ENCODE peak calls at places on chromosomes 6 and 20, in seven cellular contexts. J, W, B, M, O, R and Y are unnamed samples.

GRCh38 chr20:61595216-61595615 is 343.2 kb downstream of the CDH4 start:
- DNase-seq in J (no peak), W (no peak), B (no peak), M (no peak), O (no peak), R (no peak), Y (no peak)

GRCh38 chr6:31730631-31731086 is 1.6 kb upstream of the DDAH2 start:
- DNase-seq in J (no peak), W (no peak), B (no peak), M (no peak), O (no peak), R (no peak), Y (no peak)

GRCh38 chr6:64062960-64063683 is 427.5 kb downstream of the PHF3 start:
- DNase-seq in J (no peak), W (peak; percentile 42), B (no peak), M (no peak), O (no peak), R (no peak), Y (no peak)

GRCh38 chr6:10763006-10763405 is 15.4 kb downstream of the TMEM14B start:
- DNase-seq in J (no peak), W (peak; percentile 57), B (peak; percentile 53), M (no peak), O (no peak), R (no peak), Y (peak; percentile 35)

GRCh38 chr6:166112580-166112979 is 55.1 kb downstream of the TBXT start:
- DNase-seq in J (peak; percentile 90), W (peak; percentile 50), B (no peak), M (no peak), O (no peak), R (peak; percentile 48), Y (peak; percentile 61)

GRCh38 chr6:137227872-137228302 is 8.7 kb upstream of the IFNGR1 start:
- DNase-seq in J (no peak), W (peak; percentile 70), B (no peak), M (no peak), O (no peak), R (no peak), Y (no peak)

GRCh38 chr20:18172379-18172778 is 34.7 kb downstream of the KAT14 start:
- DNase-seq in J (no peak), W (no peak), B (no peak), M (no peak), O (no peak), R (no peak), Y (no peak)

GRCh38 chr20:4871486-4871885 is 129.8 kb downstream of the SLC23A2 start:
- DNase-seq in J (no peak), W (no peak), B (no peak), M (no peak), O (no peak), R (no peak), Y (no peak)

GRCh38 chr20:59605691-59606364 is 1.5 kb downstream of the PHACTR3 start:
- DNase-seq in J (no peak), W (no peak), B (no peak), M (no peak), O (no peak), R (no peak), Y (no peak)

GRCh38 chr20:37902504-37903313 is at the start of gene VSTM2L:
- DNase-seq in J (peak; percentile 25), W (peak; percentile 86), B (no peak), M (no peak), O (no peak), R (no peak), Y (peak; percentile 74)

GRCh38 chr6:114092943-114093342 is 122.0 kb upstream of the HDAC2 start:
- DNase-seq in J (no peak), W (no peak), B (no peak), M (no peak), O (no peak), R (no peak), Y (no peak)

GRCh38 chr6:32816746-32817204 is at the start of gene HLA-DOB:
- DNase-seq in J (no peak), W (peak; percentile 64), B (peak; percentile 51), M (no peak), O (no peak), R (no peak), Y (peak; percentile 4)

GRCh38 chr20:26135325-26136110 is 438.9 kb upstream of the ZNF337 start:
- DNase-seq in J (no peak), W (no peak), B (no peak), M (no peak), O (no peak), R (no peak), Y (no peak)

GRCh38 chr20:46945465-46945864 is 50.8 kb downstream of the EYA2 start:
- DNase-seq in J (peak; percentile 22), W (peak; percentile 56), B (no peak), M (no peak), O (no peak), R (no peak), Y (no peak)

DNA sequence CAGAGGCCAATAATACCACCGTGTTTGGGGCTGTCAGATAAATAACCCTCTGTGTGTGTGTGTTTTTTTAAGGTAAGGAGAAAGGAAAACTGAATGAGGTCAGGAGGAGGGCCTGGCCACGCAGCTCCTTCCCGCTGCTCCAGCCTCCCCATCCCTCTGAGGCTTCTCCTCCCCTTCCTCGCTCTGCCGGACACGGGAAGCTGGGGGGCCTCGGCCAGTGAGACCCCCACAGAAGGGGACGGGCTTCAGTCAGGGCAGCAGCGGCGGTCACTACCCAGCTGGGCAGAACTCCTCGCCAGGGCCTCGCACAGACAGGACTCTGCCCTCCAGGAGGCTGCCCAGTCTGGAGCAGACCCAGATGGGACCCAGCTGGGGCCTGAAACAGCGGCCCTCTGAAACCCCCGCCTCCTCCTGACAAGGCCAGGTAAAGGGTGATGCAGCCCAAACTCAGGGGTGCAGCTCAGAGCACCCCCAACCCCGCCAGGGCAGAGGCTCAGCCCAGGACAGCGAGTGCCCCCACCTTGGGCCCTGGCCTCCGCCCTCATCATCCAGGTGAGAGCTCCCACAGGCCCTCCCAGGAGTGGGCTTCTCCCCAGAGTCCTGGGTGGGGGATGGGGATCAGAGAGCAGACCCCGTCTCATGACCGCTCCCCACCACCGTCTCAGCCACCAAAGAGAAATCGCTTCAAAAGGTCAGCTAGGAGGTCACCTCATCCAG is 2.3 kb downstream of the EEF1A2 start:
- DNase-seq in J (no peak), W (no peak), B (no peak), M (no peak), O (no peak), R (no peak), Y (no peak)
- H3K4me3 ChIP-seq in J (no peak overlapping the region), W (peak overlapping the region; percentile 30), B (no peak overlapping the region), M (peak overlapping the region; percentile 60), O (no peak overlapping the region), R (no peak overlapping the region), Y (peak overlapping the region; percentile 50)

DNA sequence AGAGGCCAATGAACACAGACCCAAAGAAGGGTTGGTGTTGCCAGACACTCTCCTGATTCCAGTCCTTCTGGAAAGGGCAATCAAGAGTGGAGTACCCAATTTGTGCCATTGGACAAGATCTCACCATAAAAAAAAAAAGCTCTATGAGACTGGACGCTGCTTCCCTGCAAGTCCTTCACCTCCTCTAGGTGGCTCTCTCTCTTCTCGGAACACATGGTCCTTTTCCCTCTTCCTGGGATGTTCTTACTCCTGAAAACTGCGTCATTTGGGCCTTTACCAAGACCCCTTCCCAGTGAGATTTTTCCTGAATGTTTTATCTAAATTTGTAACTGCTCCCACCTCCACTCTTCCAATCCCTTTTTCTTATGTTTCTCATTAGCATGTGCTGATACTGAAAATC is 280.8 kb downstream of the FOXA2 start:
- DNase-seq in J (no peak), W (no peak), B (no peak), M (no peak), O (no peak), R (no peak), Y (no peak)
- TF ChIP-seq CTCF in J (no peak), W (peak; percentile 2), B (no peak), M (no peak), O (no peak), R (no peak), Y (peak; percentile 22)

GRCh38 chr6:27128796-27129094 is 118.8 kb upstream of the PRSS16 start:
- DNase-seq in J (no peak), W (no peak), B (no peak), M (no peak), O (no peak), R (no peak), Y (no peak)

GRCh38 chr6:27129917-27130316 is 117.6 kb upstream of the PRSS16 start:
- DNase-seq in J (no peak), W (no peak), B (no peak), M (no peak), O (no peak), R (no peak), Y (no peak)

GRCh38 chr6:27129095-27129815 is 118.2 kb upstream of the PRSS16 start:
- DNase-seq in J (no peak), W (no peak), B (no peak), M (no peak), O (no peak), R (no peak), Y (no peak)

GRCh38 chr6:27126815-27127537 is 120.5 kb upstream of the PRSS16 start:
- DNase-seq in J (peak; percentile 93), W (peak; percentile 95), B (peak; percentile 92), M (peak; percentile 95), O (no peak), R (no peak), Y (peak; percentile 94)

DNA sequence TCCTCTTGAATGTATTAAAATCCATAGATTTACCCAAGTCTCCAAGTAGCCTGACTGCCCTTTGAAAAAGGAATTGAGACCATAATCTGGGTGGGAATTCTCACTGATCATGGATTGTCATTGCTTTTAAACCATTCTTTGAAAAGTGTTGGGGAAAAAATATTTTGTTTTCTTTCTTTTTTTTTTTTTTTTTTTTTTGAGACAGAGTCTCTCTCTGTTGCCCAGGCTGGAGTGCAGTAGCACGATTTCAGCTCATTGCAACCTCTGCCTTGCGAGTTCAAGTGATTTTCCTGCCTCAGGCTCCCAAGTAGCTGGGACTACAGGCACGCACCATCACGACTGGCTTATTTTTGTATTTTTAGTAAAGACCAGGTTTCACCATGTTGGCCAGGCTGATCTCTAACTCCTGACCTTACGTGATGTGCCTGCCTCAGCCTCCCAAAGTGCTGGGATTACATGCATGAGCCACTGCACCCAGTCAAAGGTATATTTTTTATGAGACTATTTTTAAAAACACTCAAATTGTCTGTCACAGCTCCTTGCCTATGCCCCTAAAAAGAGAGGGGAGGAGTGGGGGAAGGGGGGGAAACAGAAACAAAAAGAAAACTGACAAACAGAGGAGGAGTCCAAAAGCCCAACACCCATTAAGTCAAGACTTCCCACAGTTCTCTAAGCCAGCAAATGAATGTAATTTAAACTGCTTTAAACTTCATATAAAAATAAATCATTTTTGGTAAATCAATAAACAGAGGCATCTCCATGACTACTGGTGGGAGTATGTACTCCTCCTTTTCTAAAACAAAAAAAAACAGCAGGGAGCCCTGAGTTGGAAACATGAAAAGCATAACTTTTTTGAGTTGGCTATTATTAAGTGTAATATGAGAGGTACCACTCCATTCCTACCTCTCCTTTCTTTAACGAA is 119.4 kb upstream of the PRSS16 start:
- DNase-seq in J (no peak), W (no peak), B (no peak), M (no peak), O (no peak), R (no peak), Y (no peak)
- H3K4me3 ChIP-seq in J (no peak overlapping the region), W (no peak overlapping the region), B (no peak overlapping the region), M (no peak overlapping the region), O (no peak overlapping the region), R (no peak overlapping the region), Y (no peak overlapping the region)

DNA sequence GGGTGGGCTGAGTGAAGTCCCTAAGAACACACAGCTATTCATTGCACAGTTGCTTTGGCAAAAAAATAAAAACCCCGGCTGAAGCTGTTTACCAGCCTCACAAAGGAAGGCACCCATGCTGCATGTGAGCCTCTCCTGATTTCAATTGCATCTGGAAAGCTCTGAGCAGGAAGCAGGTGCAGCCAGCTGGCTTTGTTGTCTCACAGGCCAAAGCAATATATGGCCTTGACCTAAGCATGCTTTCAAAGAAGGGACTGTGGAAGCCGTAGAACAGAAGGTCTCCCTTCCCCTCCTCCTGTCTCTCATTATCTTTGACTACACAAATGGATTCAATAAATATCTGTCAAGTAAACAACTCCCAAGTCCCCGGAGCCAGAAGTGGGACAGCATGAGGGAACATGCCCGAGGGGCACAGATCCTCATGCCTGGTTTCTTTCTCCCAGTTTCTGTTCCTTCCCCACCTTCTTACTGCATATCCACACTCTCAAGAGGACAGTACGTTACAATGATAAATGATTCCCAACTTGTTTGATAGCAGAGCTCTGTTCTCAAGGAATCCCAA is 57.2 kb upstream of the PCSK2 start:
- DNase-seq in J (no peak), W (no peak), B (no peak), M (no peak), O (no peak), R (no peak), Y (no peak)
- TF ChIP-seq CTCF in J (no peak), W (no peak), B (no peak), M (no peak), O (no peak), R (no peak), Y (no peak)